ENCODE peak calls at places on chromosomes 4 and X, in seven cellular contexts. A is AG04450, O is pancreas, I is cardiac muscle cell, H is sigmoid colon, G is A673, Q is mesendoderm. C is an unnamed sample.

GRCh38 chr4:85228264-85228663 is 246.7 kb upstream of the ARHGAP24 start:
- DNase-seq in A (no peak), O (no peak), I (no peak), H (no peak), G (no peak), Q (peak), C (no peak)

GRCh38 chrX:134520860-134521390 is 61.0 kb downstream of the HPRT1 start:
- DNase-seq in A (no peak), O (no peak), I (peak), H (no peak), G (peak), Q (peak), C (peak)

GRCh38 chr4:128006592-128006991 is 41.4 kb downstream of the ABHD18 start:
- DNase-seq in A (peak), O (no peak), I (peak), H (no peak), G (no peak), Q (no peak), C (no peak)

GRCh38 chr4:41058426-41058825 is 155.9 kb downstream of the APBB2 start:
- DNase-seq in A (no peak), O (no peak), I (no peak), H (no peak), G (no peak), Q (no peak), C (no peak)

GRCh38 chr4:20825493-20825892 is 125.2 kb downstream of the PACRGL start:
- DNase-seq in A (no peak), O (no peak), I (no peak), H (no peak), G (no peak), Q (no peak), C (peak)

GRCh38 chr4:13905543-13905942 is 278.0 kb upstream of the BOD1L1 start:
- DNase-seq in A (peak), O (no peak), I (peak), H (no peak), G (no peak), Q (no peak), C (no peak)

GRCh38 chr4:120071192-120071795 is 4.6 kb upstream of the MAD2L1 start:
- DNase-seq in A (no peak), O (no peak), I (peak), H (no peak), G (peak), Q (peak), C (peak)

GRCh38 chrX:154013614-154014360 is 5.9 kb downstream of the IRAK1 start:
- DNase-seq in A (no peak), O (no peak), I (peak), H (no peak), G (peak), Q (peak), C (peak)

GRCh38 chr4:80878218-80878617 is 152.3 kb upstream of the BMP3 start:
- DNase-seq in A (no peak), O (no peak), I (peak), H (no peak), G (no peak), Q (no peak), C (no peak)

GRCh38 chr4:172740434-172740833 is 428.2 kb upstream of the GALNT7 start:
- DNase-seq in A (no peak), O (no peak), I (no peak), H (no peak), G (no peak), Q (no peak), C (no peak)

GRCh38 chr4:168076989-168077725 is 15.2 kb upstream of the ANXA10 start:
- DNase-seq in A (peak), O (peak), I (peak), H (no peak), G (peak), Q (peak), C (peak)

GRCh38 chr4:93828830-93829530 is 427 bp downstream of the ATOH1 start:
- DNase-seq in A (no peak), O (peak), I (no peak), H (no peak), G (no peak), Q (peak), C (no peak)

GRCh38 chrX:133414399-133415275 is 652 bp downstream of the GPC4 start:
- DNase-seq in A (no peak), O (peak), I (peak), H (peak), G (peak), Q (no peak), C (no peak)

GRCh38 chrX:115970718-115971117 is 199.8 kb upstream of the AGTR2 start:
- DNase-seq in A (no peak), O (no peak), I (no peak), H (no peak), G (no peak), Q (no peak), C (no peak)

GRCh38 chr4:102387552-102388150 is 42.4 kb upstream of the SLC39A8 start:
- DNase-seq in A (no peak), O (no peak), I (peak), H (no peak), G (no peak), Q (peak), C (no peak)

GRCh38 chr4:8524595-8525382 is 55.4 kb upstream of the GPR78 start:
- DNase-seq in A (no peak), O (no peak), I (no peak), H (no peak), G (no peak), Q (no peak), C (no peak)

GRCh38 chr4:113738251-113738650 is 23.3 kb downstream of the CAMK2D start:
- DNase-seq in A (no peak), O (no peak), I (peak), H (no peak), G (no peak), Q (no peak), C (no peak)

GRCh38 chr4:95547708-95548471 is 883 bp downstream of the UNC5C start:
- DNase-seq in A (no peak), O (no peak), I (peak), H (peak), G (no peak), Q (no peak), C (no peak)

GRCh38 chrX:72069380-72070160 is 62.1 kb downstream of the RTL5 start:
- DNase-seq in A (no peak), O (no peak), I (no peak), H (peak), G (no peak), Q (no peak), C (no peak)

GRCh38 chr4:168710353-168710946 is 213.6 kb downstream of the PALLD start:
- DNase-seq in A (peak), O (no peak), I (peak), H (no peak), G (peak), Q (peak), C (peak)

GRCh38 chr4:65502151-65502691 is 168.1 kb downstream of the EPHA5 start:
- DNase-seq in A (peak), O (no peak), I (peak), H (no peak), G (peak), Q (no peak), C (no peak)

GRCh38 chr4:150033109-150033508 is 45.1 kb upstream of the DCLK2 start:
- DNase-seq in A (no peak), O (no peak), I (no peak), H (no peak), G (no peak), Q (peak), C (no peak)

GRCh38 chrX:78555401-78555980 is 103.6 kb downstream of the RTL3 start:
- DNase-seq in A (no peak), O (no peak), I (peak), H (no peak), G (peak), Q (no peak), C (no peak)

GRCh38 chrX:46381630-46382029 is 163.6 kb downstream of the ZNF674 start:
- DNase-seq in A (no peak), O (no peak), I (peak), H (no peak), G (peak), Q (peak), C (no peak)

GRCh38 chrX:72045141-72045540 is 86.6 kb downstream of the RTL5 start:
- DNase-seq in A (no peak), O (no peak), I (no peak), H (no peak), G (no peak), Q (peak), C (no peak)

GRCh38 chrX:132636080-132636479 is 147.2 kb upstream of the MBNL3 start:
- DNase-seq in A (no peak), O (no peak), I (peak), H (no peak), G (peak), Q (no peak), C (no peak)

GRCh38 chr4:74625981-74626380 is 168.3 kb downstream of the BTC start:
- DNase-seq in A (no peak), O (no peak), I (no peak), H (no peak), G (no peak), Q (no peak), C (no peak)

GRCh38 chrX:40064055-40064597 is 33.6 kb downstream of the BCOR start:
- DNase-seq in A (no peak), O (no peak), I (no peak), H (no peak), G (no peak), Q (no peak), C (no peak)

GRCh38 chr4:2742081-2742822 is 13.9 kb downstream of the TNIP2 start:
- DNase-seq in A (no peak), O (no peak), I (no peak), H (no peak), G (no peak), Q (no peak), C (no peak)

GRCh38 chr4:100189820-100190642 is at the start of gene DDIT4L:
- DNase-seq in A (no peak), O (peak), I (peak), H (peak), G (peak), Q (peak), C (peak)

GRCh38 chr4:47330856-47331255 is 132.6 kb downstream of the COMMD8 start:
- DNase-seq in A (no peak), O (no peak), I (no peak), H (no peak), G (peak), Q (no peak), C (no peak)

GRCh38 chr4:119124314-119124713 is 11.3 kb upstream of the MYOZ2 start:
- DNase-seq in A (no peak), O (no peak), I (peak), H (no peak), G (peak), Q (peak), C (no peak)

GRCh38 chr4:139918994-139919393 is 235.0 kb downstream of the MAML3 start:
- DNase-seq in A (no peak), O (no peak), I (no peak), H (no peak), G (no peak), Q (no peak), C (no peak)
- H3K27ac ChIP-seq in A (no peak), O (peak), I (peak), H (peak), G (no peak), Q (no peak), C (no peak)

GRCh38 chr4:153780221-153780620 is 8.7 kb downstream of the SFRP2 start:
- DNase-seq in A (no peak), O (no peak), I (no peak), H (no peak), G (no peak), Q (no peak), C (no peak)
- H3K27ac ChIP-seq in A (no peak), O (no peak), I (no peak), H (no peak), G (no peak), Q (no peak), C (no peak)

GRCh38 chrX:13934731-13935130 is 95.0 kb downstream of the GEMIN8 start:
- DNase-seq in A (no peak), O (no peak), I (no peak), H (no peak), G (no peak), Q (no peak), C (no peak)

GRCh38 chrX:13932416-13932815 is 97.3 kb downstream of the GEMIN8 start:
- DNase-seq in A (no peak), O (no peak), I (no peak), H (no peak), G (no peak), Q (no peak), C (no peak)

GRCh38 chrX:13936804-13937203 is 92.9 kb downstream of the GEMIN8 start:
- DNase-seq in A (no peak), O (no peak), I (no peak), H (no peak), G (no peak), Q (no peak), C (no peak)

GRCh38 chrX:13933851-13934250 is 95.8 kb downstream of the GEMIN8 start:
- DNase-seq in A (no peak), O (no peak), I (no peak), H (no peak), G (no peak), Q (no peak), C (no peak)

DNA sequence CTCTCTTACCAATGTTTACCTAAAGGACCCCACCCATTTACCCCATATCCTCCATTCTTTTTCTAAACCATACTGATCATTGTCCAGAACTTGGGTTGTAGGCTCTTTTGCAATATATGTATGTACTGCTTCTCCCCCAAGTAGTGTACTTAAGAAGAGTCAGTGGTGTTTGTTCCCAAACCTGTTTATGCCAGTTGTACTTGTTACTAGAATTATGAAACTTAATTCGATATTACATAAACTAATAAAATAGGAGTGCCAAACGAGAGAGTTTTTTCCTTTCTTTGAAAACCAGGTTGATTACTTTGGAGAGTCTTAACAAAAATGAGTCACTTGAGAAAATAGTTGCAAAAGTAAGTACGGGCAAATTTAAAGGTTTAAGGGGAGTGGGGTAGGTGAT is 96.3 kb downstream of the GEMIN8 start:
- DNase-seq in A (no peak), O (no peak), I (no peak), H (no peak), G (no peak), Q (no peak), C (no peak)
- H3K27ac ChIP-seq in A (no peak), O (no peak), I (no peak), H (no peak), G (no peak), Q (no peak), C (no peak)

GRCh38 chrX:138638996-138639395 is 72.5 kb downstream of the FGF13 start:
- DNase-seq in A (no peak), O (no peak), I (no peak), H (no peak), G (no peak), Q (no peak), C (no peak)
- H3K27ac ChIP-seq in A (no peak), O (no peak), I (no peak), H (no peak), G (no peak), Q (no peak), C (no peak)

GRCh38 chrX:22136711-22137110 is 104.6 kb downstream of the PHEX start:
- DNase-seq in A (no peak), O (no peak), I (no peak), H (no peak), G (no peak), Q (no peak), C (no peak)
- H3K27ac ChIP-seq in A (peak), O (peak), I (no peak), H (peak), G (no peak), Q (no peak), C (peak)

DNA sequence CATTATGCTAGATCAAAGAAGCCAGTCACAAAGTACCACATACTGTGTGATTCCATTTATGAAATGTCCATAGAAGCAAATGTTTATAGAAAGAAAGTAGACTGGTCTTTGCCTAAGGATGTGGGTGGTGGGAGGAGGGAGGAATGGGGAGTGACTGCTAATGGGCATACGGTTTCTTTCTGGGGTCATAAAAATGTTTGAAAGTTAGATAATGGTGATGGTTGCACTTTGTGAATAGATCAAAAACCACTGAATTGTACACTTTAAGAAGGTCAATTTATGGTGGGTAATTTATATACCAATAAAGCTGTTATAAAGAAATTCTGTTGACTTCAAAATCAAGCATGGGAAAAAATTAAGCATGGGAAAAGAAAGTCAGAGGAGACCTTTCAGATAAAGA is 56.6 kb downstream of the FAM13A start:
- DNase-seq in A (no peak), O (no peak), I (no peak), H (no peak), G (no peak), Q (no peak), C (no peak)
- H3K27ac ChIP-seq in A (no peak), O (peak), I (no peak), H (no peak), G (no peak), Q (no peak), C (no peak)

GRCh38 chr4:153497091-153497531 is 31.0 kb downstream of the TMEM131L start:
- DNase-seq in A (no peak), O (no peak), I (peak), H (no peak), G (no peak), Q (peak), C (peak)
- H3K27ac ChIP-seq in A (peak), O (peak), I (peak), H (peak), G (no peak), Q (no peak), C (no peak)